ENCODE peak calls at places on chromosomes 3 and 15, in seven cellular contexts. R is cardiac fibroblast; B is nephron progenitor cell; S is stimulated activated CD4-positive, alpha-beta T cell treated with anti-CD3 and anti-CD28 coated beads, Interleukin-4, amount 100 ng/mL, for 24 hours; O is MM.1S; V is tibial artery; F is fibroblast of mammary gland. M is an unnamed sample.

GRCh38 chr3:5212625-5213573 is 25.4 kb downstream of the EDEM1 start:
- DNase-seq in O (peak), R (no peak), V (no peak), B (no peak), S (no peak), F (no peak), M (no peak)

GRCh38 chr3:192223815-192224214 is 503.5 kb downstream of the FGF12 start:
- DNase-seq in F (no peak), S (no peak), V (no peak), O (no peak), R (no peak), B (no peak), M (no peak)

GRCh38 chr3:155154255-155154654 is 74.1 kb downstream of the MME start:
- DNase-seq in R (no peak), V (no peak), S (no peak), O (no peak), B (no peak), F (no peak), M (no peak)

GRCh38 chr3:159978353-159978752 is 10.3 kb upstream of the IL12A start:
- DNase-seq in B (no peak), F (no peak), R (no peak), O (peak), S (no peak), V (no peak), M (no peak)

GRCh38 chr3:159859424-159859823 is 129.2 kb upstream of the IL12A start:
- DNase-seq in O (no peak), B (no peak), S (no peak), V (no peak), F (no peak), R (no peak), M (no peak)

GRCh38 chr3:101995371-101996046 is 146.2 kb downstream of the NFKBIZ start:
- DNase-seq in F (peak), O (no peak), B (no peak), S (no peak), R (peak), V (no peak), M (no peak)

GRCh38 chr3:83302091-83302490 is 1540.6 kb upstream of the GBE1 start:
- DNase-seq in R (no peak), S (no peak), F (no peak), O (no peak), B (no peak), V (no peak), M (no peak)

GRCh38 chr3:192935441-192935840 is 17.8 kb upstream of the MB21D2 start:
- DNase-seq in B (no peak), O (no peak), F (no peak), V (no peak), S (no peak), R (peak), M (no peak)

GRCh38 chr3:73029321-73029796 is 32.1 kb upstream of the EBLN2 start:
- DNase-seq in B (no peak), V (no peak), S (no peak), O (no peak), F (peak), R (peak), M (no peak)

GRCh38 chr3:148588291-148588690 is 109.4 kb upstream of the AGTR1 start:
- DNase-seq in S (no peak), R (no peak), B (no peak), V (no peak), F (no peak), O (no peak), M (no peak)

GRCh38 chr3:195703776-195704175 is 17.0 kb upstream of the MUC20 start:
- DNase-seq in O (peak), F (no peak), V (no peak), B (no peak), S (no peak), R (no peak), M (no peak)

GRCh38 chr15:36271048-36271447 is 308.4 kb upstream of the CDIN1 start:
- DNase-seq in O (no peak), V (no peak), F (no peak), B (no peak), R (no peak), S (no peak), M (no peak)

GRCh38 chr3:174440741-174441587 is 418.2 kb upstream of the NAALADL2 start:
- DNase-seq in V (peak), R (peak), B (peak), S (peak), F (peak), O (peak), M (peak)

GRCh38 chr3:94234177-94234788 is 171.4 kb downstream of the NSUN3 start:
- DNase-seq in F (peak), V (no peak), O (peak), S (no peak), B (peak), R (peak), M (peak)

GRCh38 chr15:72086010-72086697 is 31.8 kb downstream of the MYO9A start:
- DNase-seq in S (no peak), V (no peak), O (no peak), F (no peak), R (no peak), B (no peak), M (no peak)

GRCh38 chr3:114608293-114608692 is 314.5 kb downstream of the TIGIT start:
- DNase-seq in V (no peak), O (no peak), F (peak), S (no peak), B (no peak), R (peak), M (no peak)

GRCh38 chr3:194132465-194133358 is 3.2 kb upstream of the HES1 start:
- DNase-seq in B (no peak), V (no peak), S (no peak), O (no peak), F (peak), R (no peak), M (no peak)

GRCh38 chr15:94306700-94307650 is 75.6 kb downstream of the MCTP2 start:
- DNase-seq in F (peak), V (no peak), S (no peak), R (peak), B (no peak), O (no peak), M (peak)

GRCh38 chr3:62601238-62601856 is 228.0 kb upstream of the FEZF2 start:
- DNase-seq in O (no peak), R (peak), B (no peak), S (no peak), V (no peak), F (peak), M (no peak)

GRCh38 chr3:54014067-54014466 is 108.3 kb upstream of the CACNA2D3 start:
- DNase-seq in V (no peak), S (no peak), R (no peak), O (no peak), F (no peak), B (no peak), M (no peak)

GRCh38 chr3:189573004-189573403 is 58.2 kb upstream of the TP63 start:
- DNase-seq in O (no peak), V (no peak), B (no peak), R (peak), S (no peak), F (no peak), M (peak)

GRCh38 chr3:46252980-46253379 is 10.7 kb downstream of the CCR3 start:
- DNase-seq in B (no peak), V (no peak), F (no peak), S (no peak), O (peak), R (no peak), M (no peak)

GRCh38 chr3:73037369-73037699 is 24.1 kb upstream of the EBLN2 start:
- DNase-seq in S (no peak), F (peak), O (no peak), R (peak), V (no peak), B (no peak), M (no peak)

GRCh38 chr15:70566047-70566835 is 197.1 kb downstream of the UACA start:
- DNase-seq in S (no peak), R (no peak), O (no peak), F (no peak), B (peak), V (peak), M (no peak)

GRCh38 chr3:134308350-134308891 is 57.8 kb upstream of the RYK start:
- DNase-seq in S (peak), R (peak), V (peak), F (peak), O (peak), B (peak), M (peak)

GRCh38 chr15:70406624-70407390 is 309.1 kb upstream of the TLE3 start:
- DNase-seq in F (peak), R (no peak), V (peak), O (no peak), B (peak), S (no peak), M (no peak)

GRCh38 chr15:52480990-52481389 is 47.7 kb downstream of the MYO5A start:
- DNase-seq in F (no peak), O (peak), S (no peak), B (no peak), V (no peak), R (no peak), M (no peak)

GRCh38 chr3:142275856-142276255 is 50.5 kb upstream of the GK5 start:
- DNase-seq in F (peak), R (peak), B (no peak), V (no peak), O (no peak), S (no peak), M (no peak)

GRCh38 chr3:1883489-1883888 is 215.2 kb upstream of the CNTN4 start:
- DNase-seq in V (no peak), S (no peak), B (no peak), R (no peak), O (no peak), F (no peak), M (no peak)